ENCODE peak calls at places on chromosomes 12 and 14, in six cellular contexts. One of them, this sample, is unnamed.

GRCh38 chr14:106652494-106652893 is 1126.1 kb downstream of the TMEM121 start:
- DNase-seq in GM10248: peak
- DNase-seq in WTC11: no peak
- DNase-seq in ACHN: no peak
- DNase-seq in NCI-H1048: no peak
- DNase-seq in activated B cell treated with CpG ODN at 0.5 μM for 24 hours: no peak
- DNase-seq in this sample: peak

GRCh38 chr12:4118017-4118510 is 155.5 kb upstream of the CCND2 start:
- DNase-seq in GM10248: peak
- DNase-seq in WTC11: no peak
- DNase-seq in ACHN: peak
- DNase-seq in NCI-H1048: no peak
- DNase-seq in activated B cell treated with CpG ODN at 0.5 μM for 24 hours: no peak
- DNase-seq in this sample: no peak

GRCh38 chr12:99732121-99732520 is 84.6 kb downstream of the GARIN6 start:
- DNase-seq in GM10248: no peak
- DNase-seq in WTC11: no peak
- DNase-seq in ACHN: no peak
- DNase-seq in NCI-H1048: no peak
- DNase-seq in activated B cell treated with CpG ODN at 0.5 μM for 24 hours: no peak
- DNase-seq in this sample: no peak

GRCh38 chr12:111761706-111762105 is 5.0 kb upstream of the ALDH2 start:
- DNase-seq in GM10248: peak
- DNase-seq in WTC11: no peak
- DNase-seq in ACHN: no peak
- DNase-seq in NCI-H1048: no peak
- DNase-seq in activated B cell treated with CpG ODN at 0.5 μM for 24 hours: no peak
- DNase-seq in this sample: no peak

GRCh38 chr12:69927145-69927544 is 102.1 kb downstream of the MYRFL start:
- DNase-seq in GM10248: no peak
- DNase-seq in WTC11: no peak
- DNase-seq in ACHN: no peak
- DNase-seq in NCI-H1048: no peak
- DNase-seq in activated B cell treated with CpG ODN at 0.5 μM for 24 hours: no peak
- DNase-seq in this sample: no peak

GRCh38 chr12:131536337-131536736 is 174.6 kb upstream of the SFSWAP start:
- DNase-seq in GM10248: no peak
- DNase-seq in WTC11: no peak
- DNase-seq in ACHN: no peak
- DNase-seq in NCI-H1048: no peak
- DNase-seq in activated B cell treated with CpG ODN at 0.5 μM for 24 hours: no peak
- DNase-seq in this sample: no peak

GRCh38 chr14:80310950-80311349 is 99.6 kb upstream of the DIO2 start:
- DNase-seq in GM10248: no peak
- DNase-seq in WTC11: no peak
- DNase-seq in ACHN: no peak
- DNase-seq in NCI-H1048: no peak
- DNase-seq in activated B cell treated with CpG ODN at 0.5 μM for 24 hours: no peak
- DNase-seq in this sample: no peak

GRCh38 chr14:77409131-77409533 is 14.2 kb downstream of the NOXRED1 start:
- DNase-seq in GM10248: no peak
- DNase-seq in WTC11: peak
- DNase-seq in ACHN: no peak
- DNase-seq in NCI-H1048: no peak
- DNase-seq in activated B cell treated with CpG ODN at 0.5 μM for 24 hours: no peak
- DNase-seq in this sample: peak

GRCh38 chr14:64337901-64338615 is 43.9 kb upstream of the ESR2 start:
- DNase-seq in GM10248: peak
- DNase-seq in WTC11: peak
- DNase-seq in ACHN: peak
- DNase-seq in NCI-H1048: no peak
- DNase-seq in activated B cell treated with CpG ODN at 0.5 μM for 24 hours: peak
- DNase-seq in this sample: peak

GRCh38 chr12:100827901-100828520 is 33.4 kb downstream of the ANO4 start:
- DNase-seq in GM10248: peak
- DNase-seq in WTC11: no peak
- DNase-seq in ACHN: peak
- DNase-seq in NCI-H1048: no peak
- DNase-seq in activated B cell treated with CpG ODN at 0.5 μM for 24 hours: no peak
- DNase-seq in this sample: peak

GRCh38 chr12:114163766-114164165 is 197.6 kb upstream of the RBM19 start:
- DNase-seq in GM10248: no peak
- DNase-seq in WTC11: no peak
- DNase-seq in ACHN: peak
- DNase-seq in NCI-H1048: no peak
- DNase-seq in activated B cell treated with CpG ODN at 0.5 μM for 24 hours: no peak
- DNase-seq in this sample: no peak

GRCh38 chr14:105179191-105179590 is 1.9 kb downstream of the NUDT14 start:
- DNase-seq in GM10248: no peak
- DNase-seq in WTC11: no peak
- DNase-seq in ACHN: no peak
- DNase-seq in NCI-H1048: no peak
- DNase-seq in activated B cell treated with CpG ODN at 0.5 μM for 24 hours: no peak
- DNase-seq in this sample: no peak

GRCh38 chr14:99548285-99548684 is 55.7 kb downstream of the CCDC85C start:
- DNase-seq in GM10248: no peak
- DNase-seq in WTC11: no peak
- DNase-seq in ACHN: no peak
- DNase-seq in NCI-H1048: no peak
- DNase-seq in activated B cell treated with CpG ODN at 0.5 μM for 24 hours: no peak
- DNase-seq in this sample: no peak

GRCh38 chr14:52063107-52063506 is 5.8 kb downstream of the NID2 start:
- DNase-seq in GM10248: no peak
- DNase-seq in WTC11: no peak
- DNase-seq in ACHN: no peak
- DNase-seq in NCI-H1048: no peak
- DNase-seq in activated B cell treated with CpG ODN at 0.5 μM for 24 hours: no peak
- DNase-seq in this sample: no peak

GRCh38 chr12:59973515-59973914 is 377.7 kb downstream of the SLC16A7 start:
- DNase-seq in GM10248: no peak
- DNase-seq in WTC11: no peak
- DNase-seq in ACHN: no peak
- DNase-seq in NCI-H1048: no peak
- DNase-seq in activated B cell treated with CpG ODN at 0.5 μM for 24 hours: no peak
- DNase-seq in this sample: no peak

GRCh38 chr14:77738559-77739250 is 22.3 kb downstream of the SNW1 start:
- DNase-seq in GM10248: peak
- DNase-seq in WTC11: no peak
- DNase-seq in ACHN: no peak
- DNase-seq in NCI-H1048: no peak
- DNase-seq in activated B cell treated with CpG ODN at 0.5 μM for 24 hours: no peak
- DNase-seq in this sample: no peak

GRCh38 chr12:126038434-126038833 is 973.2 kb downstream of the AACS start:
- DNase-seq in GM10248: no peak
- DNase-seq in WTC11: no peak
- DNase-seq in ACHN: no peak
- DNase-seq in NCI-H1048: no peak
- DNase-seq in activated B cell treated with CpG ODN at 0.5 μM for 24 hours: no peak
- DNase-seq in this sample: no peak

GRCh38 chr12:9707864-9708808 is 24.8 kb downstream of the CLECL1 start:
- DNase-seq in GM10248: peak
- DNase-seq in WTC11: peak
- DNase-seq in ACHN: peak
- DNase-seq in NCI-H1048: no peak
- DNase-seq in activated B cell treated with CpG ODN at 0.5 μM for 24 hours: no peak
- DNase-seq in this sample: no peak

GRCh38 chr14:31420013-31420318 is 384 bp downstream of the HEATR5A start:
- DNase-seq in GM10248: peak
- DNase-seq in WTC11: peak
- DNase-seq in ACHN: peak
- DNase-seq in NCI-H1048: no peak
- DNase-seq in activated B cell treated with CpG ODN at 0.5 μM for 24 hours: peak
- DNase-seq in this sample: no peak

GRCh38 chr12:28780096-28780495 is 369.0 kb upstream of the FAR2 start:
- DNase-seq in GM10248: no peak
- DNase-seq in WTC11: no peak
- DNase-seq in ACHN: peak
- DNase-seq in NCI-H1048: no peak
- DNase-seq in activated B cell treated with CpG ODN at 0.5 μM for 24 hours: no peak
- DNase-seq in this sample: no peak

GRCh38 chr12:94663077-94663476 is 12.7 kb upstream of the TMCC3 start:
- DNase-seq in GM10248: no peak
- DNase-seq in WTC11: no peak
- DNase-seq in ACHN: no peak
- DNase-seq in NCI-H1048: no peak
- DNase-seq in activated B cell treated with CpG ODN at 0.5 μM for 24 hours: no peak
- DNase-seq in this sample: no peak

GRCh38 chr14:35398095-35398584 is 6.4 kb downstream of the NFKBIA start:
- DNase-seq in GM10248: no peak
- DNase-seq in WTC11: no peak
- DNase-seq in ACHN: no peak
- DNase-seq in NCI-H1048: no peak
- DNase-seq in activated B cell treated with CpG ODN at 0.5 μM for 24 hours: no peak
- DNase-seq in this sample: no peak

GRCh38 chr12:132117558-132117875 is 26.6 kb downstream of the DDX51 start:
- DNase-seq in GM10248: no peak
- DNase-seq in WTC11: peak
- DNase-seq in ACHN: peak
- DNase-seq in NCI-H1048: no peak
- DNase-seq in activated B cell treated with CpG ODN at 0.5 μM for 24 hours: no peak
- DNase-seq in this sample: no peak

GRCh38 chr12:75592086-75592485 is 80.7 kb upstream of the KRR1 start:
- DNase-seq in GM10248: no peak
- DNase-seq in WTC11: no peak
- DNase-seq in ACHN: no peak
- DNase-seq in NCI-H1048: no peak
- DNase-seq in activated B cell treated with CpG ODN at 0.5 μM for 24 hours: no peak
- DNase-seq in this sample: peak

GRCh38 chr12:47737936-47738335 is 12.6 kb upstream of the ENDOU start:
- DNase-seq in GM10248: peak
- DNase-seq in WTC11: no peak
- DNase-seq in ACHN: no peak
- DNase-seq in NCI-H1048: no peak
- DNase-seq in activated B cell treated with CpG ODN at 0.5 μM for 24 hours: no peak
- DNase-seq in this sample: no peak

GRCh38 chr12:92608418-92609091 is 94.2 kb upstream of the PLEKHG7 start:
- DNase-seq in GM10248: no peak
- DNase-seq in WTC11: no peak
- DNase-seq in ACHN: peak
- DNase-seq in NCI-H1048: no peak
- DNase-seq in activated B cell treated with CpG ODN at 0.5 μM for 24 hours: no peak
- DNase-seq in this sample: peak

GRCh38 chr12:83256581-83256980 is 569.9 kb downstream of the TMTC2 start:
- DNase-seq in GM10248: no peak
- DNase-seq in WTC11: no peak
- DNase-seq in ACHN: no peak
- DNase-seq in NCI-H1048: no peak
- DNase-seq in activated B cell treated with CpG ODN at 0.5 μM for 24 hours: no peak
- DNase-seq in this sample: no peak

GRCh38 chr12:107684029-107684790 is 1.4 kb upstream of the PWP1 start:
- DNase-seq in GM10248: no peak
- DNase-seq in WTC11: no peak
- DNase-seq in ACHN: no peak
- DNase-seq in NCI-H1048: no peak
- DNase-seq in activated B cell treated with CpG ODN at 0.5 μM for 24 hours: no peak
- DNase-seq in this sample: peak

GRCh38 chr12:93714382-93714781 is 37.2 kb downstream of the CRADD start:
- DNase-seq in GM10248: no peak
- DNase-seq in WTC11: no peak
- DNase-seq in ACHN: no peak
- DNase-seq in NCI-H1048: no peak
- DNase-seq in activated B cell treated with CpG ODN at 0.5 μM for 24 hours: no peak
- DNase-seq in this sample: no peak

GRCh38 chr14:102980409-102980810 is 57.9 kb downstream of the AMN start:
- DNase-seq in GM10248: no peak
- DNase-seq in WTC11: no peak
- DNase-seq in ACHN: no peak
- DNase-seq in NCI-H1048: no peak
- DNase-seq in activated B cell treated with CpG ODN at 0.5 μM for 24 hours: no peak
- DNase-seq in this sample: no peak

GRCh38 chr14:91364524-91365270 is 52.9 kb downstream of the CCDC88C start:
- DNase-seq in GM10248: no peak
- DNase-seq in WTC11: no peak
- DNase-seq in ACHN: no peak
- DNase-seq in NCI-H1048: no peak
- DNase-seq in activated B cell treated with CpG ODN at 0.5 μM for 24 hours: no peak
- DNase-seq in this sample: no peak

GRCh38 chr14:22598896-22599244 is 770 bp downstream of the ABHD4 start:
- DNase-seq in GM10248: peak
- DNase-seq in WTC11: no peak
- DNase-seq in ACHN: peak
- DNase-seq in NCI-H1048: no peak
- DNase-seq in activated B cell treated with CpG ODN at 0.5 μM for 24 hours: no peak
- DNase-seq in this sample: peak

GRCh38 chr14:83842536-83842935 is 1687.4 kb upstream of the FLRT2 start:
- DNase-seq in GM10248: no peak
- DNase-seq in WTC11: no peak
- DNase-seq in ACHN: no peak
- DNase-seq in NCI-H1048: no peak
- DNase-seq in activated B cell treated with CpG ODN at 0.5 μM for 24 hours: no peak
- DNase-seq in this sample: peak